ENCODE peak calls at places on chromosomes 11 and 22, in five cellular contexts. K, O, H, V and D are unnamed samples.

GRCh38 chr22:37887610-37888378 is 18.3 kb upstream of the MICALL1 start:
- ATAC-seq in O (no peak), H (peak), K (peak), V (peak), D (no peak)

GRCh38 chr11:975824-976223 is 50.2 kb downstream of the AP2A2 start:
- ATAC-seq in H (no peak), V (peak), O (no peak), K (peak), D (no peak)

GRCh38 chr11:14340721-14341120 is 18.3 kb downstream of the RRAS2 start:
- ATAC-seq in O (no peak), K (no peak), H (no peak), V (no peak), D (no peak)

GRCh38 chr11:37560346-37560745 is 962.3 kb upstream of the RAG2 start:
- ATAC-seq in K (no peak), H (no peak), O (no peak), V (no peak), D (no peak)

GRCh38 chr11:117807482-117808272 is 10.7 kb upstream of the DSCAML1 start:
- ATAC-seq in V (peak), K (peak), O (peak), H (peak), D (peak)

GRCh38 chr11:10844816-10845215 is 13.0 kb downstream of the ZBED5 start:
- ATAC-seq in K (no peak), O (no peak), V (no peak), H (no peak), D (no peak)

GRCh38 chr11:110422306-110422924 is 7.3 kb upstream of the FDX1 start:
- ATAC-seq in V (no peak), O (no peak), K (peak), H (peak), D (no peak)

GRCh38 chr11:119635776-119636175 is 93.2 kb downstream of the NECTIN1 start:
- ATAC-seq in V (no peak), O (no peak), H (no peak), K (no peak), D (no peak)

GRCh38 chr11:28736256-28736655 is 628.1 kb downstream of the METTL15 start:
- ATAC-seq in V (no peak), O (no peak), K (no peak), H (no peak), D (no peak)

GRCh38 chr11:66857927-66858185 is 992 bp downstream of the LRFN4 start:
- ATAC-seq in V (no peak), O (no peak), K (no peak), H (no peak), D (no peak)

GRCh38 chr11:57903441-57904123 is 120.1 kb upstream of the OR9Q1 start:
- ATAC-seq in H (no peak), O (no peak), V (peak), K (peak), D (peak)

GRCh38 chr22:30010789-30011405 is 69.4 kb upstream of the HORMAD2 start:
- ATAC-seq in V (no peak), O (no peak), H (no peak), K (no peak), D (no peak)

GRCh38 chr22:24201681-24202590 is 20.6 kb downstream of the SUSD2 start:
- ATAC-seq in K (no peak), V (no peak), H (no peak), O (no peak), D (no peak)

GRCh38 chr11:25535462-25535861 is 796.5 kb upstream of the ANO3 start:
- ATAC-seq in V (no peak), H (peak), O (no peak), K (peak), D (no peak)

GRCh38 chr11:130635937-130636336 is 187.5 kb downstream of the ADAMTS15 start:
- ATAC-seq in V (no peak), O (no peak), K (no peak), H (no peak), D (no peak)

GRCh38 chr11:10758959-10759358 is 7.9 kb downstream of the CTR9 start:
- ATAC-seq in V (no peak), H (no peak), K (no peak), O (no peak), D (no peak)

GRCh38 chr22:16955081-16955480 is 52.9 kb downstream of the GAB4 start:
- ATAC-seq in K (no peak), O (no peak), H (no peak), V (no peak), D (no peak)